ENCODE peak calls at places on chromosomes 6 and 20, in eight cellular contexts. I is stomach, F is psoas muscle, O is Peyer's patch, V is SJCRH30, K is H7, T is tibial artery, E is uterus. W is an unnamed sample. For H3K36me3, the result is how much of the 10 kb centered on the place peaks cover.

GRCh38 chr6:26555505-26556262 is 17.5 kb downstream of the HMGN4 start:
- DNase-seq in I (no peak), T (no peak), O (no peak), E (no peak), K (peak), F (no peak), V (no peak), W (no peak)

GRCh38 chr6:84449220-84449619 is 221.8 kb upstream of the CEP162 start:
- DNase-seq in I (no peak), T (no peak), F (no peak), E (no peak), O (no peak), K (no peak), V (peak), W (no peak)

GRCh38 chr6:128487055-128487454 is 33.3 kb downstream of the PTPRK start:
- DNase-seq in T (no peak), V (no peak), O (no peak), E (no peak), K (no peak), F (no peak), I (no peak), W (no peak)

GRCh38 chr6:129469070-129469662 is 240.8 kb downstream of the ARHGAP18 start:
- DNase-seq in K (no peak), E (no peak), F (no peak), T (no peak), I (no peak), O (no peak), V (no peak), W (no peak)

GRCh38 chr20:38119446-38119845 is 45.6 kb downstream of the TGM2 start:
- DNase-seq in I (peak), T (no peak), K (no peak), F (no peak), V (no peak), E (peak), O (peak), W (no peak)

GRCh38 chr6:56922645-56923044 is 32.3 kb upstream of the BEND6 start:
- DNase-seq in F (no peak), O (no peak), I (no peak), T (no peak), E (no peak), K (no peak), V (no peak), W (no peak)

GRCh38 chr6:36129889-36130671 is at the start of gene MAPK13:
- DNase-seq in K (peak), F (no peak), T (no peak), E (no peak), I (peak), V (no peak), O (peak), W (peak)

GRCh38 chr20:58447733-58448391 is 58.8 kb downstream of the VAPB start:
- DNase-seq in T (no peak), F (no peak), V (peak), O (peak), I (peak), K (peak), E (no peak), W (peak)

GRCh38 chr6:129686941-129687627 is 22.9 kb downstream of the ARHGAP18 start:
- DNase-seq in V (no peak), F (no peak), O (peak), T (no peak), K (no peak), E (no peak), I (no peak), W (peak)

GRCh38 chr6:158290659-158291058 is 21.6 kb upstream of the TULP4 start:
- DNase-seq in F (no peak), K (no peak), E (no peak), V (no peak), T (no peak), I (peak), O (peak), W (peak)

GRCh38 chr6:22926613-22927348 is 357.4 kb downstream of the HDGFL1 start:
- DNase-seq in V (no peak), K (no peak), I (no peak), T (no peak), E (no peak), F (no peak), O (no peak), W (no peak)

GRCh38 chr6:139764498-139764986 is 390.1 kb upstream of the CITED2 start:
- DNase-seq in T (no peak), O (no peak), K (no peak), E (peak), I (no peak), V (peak), F (peak), W (no peak)

GRCh38 chr6:127939442-127940066 is 38.7 kb upstream of the THEMIS start:
- DNase-seq in T (no peak), V (no peak), O (no peak), I (no peak), F (no peak), E (no peak), K (no peak), W (no peak)

GRCh38 chr6:92979281-92979680 is 440.1 kb downstream of the EPHA7 start:
- DNase-seq in F (no peak), E (no peak), V (no peak), O (no peak), T (no peak), I (no peak), K (no peak), W (peak)

GRCh38 chr20:63819224-63819917 is 11.7 kb downstream of the ZBTB46 start:
- DNase-seq in E (peak), O (peak), V (no peak), T (no peak), K (peak), I (no peak), F (no peak), W (peak)

GRCh38 chr20:17227669-17228623 is 1.1 kb downstream of the PCSK2 start:
- DNase-seq in F (no peak), I (no peak), V (no peak), O (no peak), T (no peak), K (peak), E (no peak), W (no peak)

GRCh38 chr6:105900120-105900937 is 185.8 kb upstream of the PRDM1 start:
- DNase-seq in E (no peak), K (no peak), T (no peak), I (no peak), V (no peak), F (no peak), O (no peak), W (no peak)

GRCh38 chr6:149128489-149129145 is 188.9 kb upstream of the TAB2 start:
- DNase-seq in O (no peak), F (no peak), E (no peak), T (no peak), I (no peak), K (no peak), V (no peak), W (peak)

GRCh38 chr6:139753198-139753861 is 378.9 kb upstream of the CITED2 start:
- DNase-seq in O (no peak), E (no peak), F (no peak), I (no peak), K (no peak), T (no peak), V (peak), W (no peak)

GRCh38 chr6:133817460-133818047 is 71.4 kb upstream of the TCF21 start:
- DNase-seq in E (no peak), T (no peak), K (peak), O (peak), I (no peak), F (no peak), V (peak), W (no peak)

GRCh38 chr6:54232703-54233102 is 75.5 kb upstream of the TINAG start:
- DNase-seq in T (no peak), O (no peak), V (no peak), E (no peak), K (no peak), I (no peak), F (no peak), W (no peak)

GRCh38 chr20:11849270-11849920 is 68.3 kb upstream of the BTBD3 start:
- DNase-seq in F (no peak), I (no peak), O (no peak), K (no peak), T (no peak), E (no peak), V (no peak), W (no peak)

GRCh38 chr6:57127763-57128162 is 37.8 kb downstream of the ZNF451 start:
- DNase-seq in I (no peak), O (no peak), K (no peak), E (no peak), V (no peak), F (no peak), T (no peak), W (no peak)

GRCh38 chr20:31515775-31516107 is 1.5 kb downstream of the HM13 start:
- DNase-seq in I (no peak), F (no peak), T (no peak), K (peak), O (no peak), E (no peak), V (no peak), W (no peak)

GRCh38 chr6:41469951-41470340 is 76.2 kb upstream of the FOXP4 start:
- DNase-seq in V (no peak), I (peak), T (no peak), O (no peak), K (peak), E (no peak), F (no peak), W (no peak)

GRCh38 chr6:41467627-41468404 is 78.4 kb upstream of the FOXP4 start:
- DNase-seq in F (no peak), I (no peak), V (no peak), O (no peak), K (no peak), T (no peak), E (no peak), W (no peak)

GRCh38 chr6:41469156-41469950 is 76.8 kb upstream of the FOXP4 start:
- DNase-seq in E (no peak), O (no peak), T (no peak), K (no peak), F (no peak), V (no peak), I (no peak), W (no peak)

GRCh38 chr6:41471064-41471895 is 74.9 kb upstream of the FOXP4 start:
- DNase-seq in K (no peak), O (no peak), E (no peak), F (no peak), I (no peak), V (no peak), T (no peak), W (no peak)

DNA sequence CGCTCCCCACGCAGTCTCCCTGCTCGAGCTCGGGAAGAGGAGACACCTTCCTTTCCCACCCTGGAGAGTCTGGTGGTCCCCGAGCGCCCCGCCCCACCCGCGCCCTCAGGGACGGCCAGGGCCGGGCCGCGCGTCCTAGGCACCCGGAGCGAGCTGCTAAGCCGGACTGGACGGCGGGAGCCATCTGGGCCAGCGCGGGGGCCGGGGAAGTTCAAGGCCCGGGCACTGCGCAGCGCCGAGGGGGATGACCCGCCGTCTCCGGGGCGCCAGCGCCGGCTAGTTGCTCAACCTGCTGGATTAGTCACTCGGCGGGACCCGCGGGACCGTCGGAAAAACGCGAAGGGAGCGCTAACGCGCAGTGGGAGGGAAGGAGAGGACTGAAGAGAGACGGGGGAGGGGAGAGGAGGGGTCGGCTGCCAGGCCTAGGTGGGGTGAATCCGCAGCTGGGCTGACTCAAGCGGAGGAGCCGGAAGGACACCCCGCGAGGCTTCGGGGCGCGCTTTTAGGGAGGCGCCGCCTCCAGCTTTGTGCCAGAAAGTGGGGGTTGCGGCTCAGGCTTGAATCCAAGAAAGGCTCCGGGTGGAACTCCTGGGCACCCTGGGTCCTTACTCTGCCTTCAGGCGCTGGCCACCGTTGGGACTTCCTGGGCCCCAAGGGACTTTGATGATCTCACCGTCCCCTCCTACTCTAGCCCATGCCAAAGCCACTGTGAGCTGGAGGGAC is 75.7 kb upstream of the FOXP4 start:
- DNase-seq in V (no peak), T (peak), F (peak), I (peak), E (peak), K (peak), O (no peak), W (no peak)
- H3K4me3 ChIP-seq in V (no peak), T (peak), F (peak), I (peak), E (no peak), K (peak), O (no peak), W (no peak)

DNA sequence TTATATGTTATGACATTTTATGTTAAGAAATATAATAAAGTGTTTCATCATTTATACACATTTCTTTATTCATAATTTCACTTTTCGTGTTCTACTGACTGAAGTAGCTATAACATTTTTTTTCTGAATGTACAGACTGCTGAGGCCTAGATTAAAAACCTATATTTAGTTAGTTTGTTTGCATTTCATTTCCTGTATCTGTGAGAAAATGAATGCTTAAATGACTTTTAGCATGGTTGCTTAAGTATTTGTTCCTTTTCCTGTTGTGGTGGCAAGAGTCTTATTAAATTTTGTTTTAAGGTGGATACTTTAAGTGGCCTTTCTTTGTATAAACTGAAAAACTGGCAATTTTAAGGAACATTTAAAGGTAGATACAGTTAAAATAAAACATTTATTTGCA is 779.7 kb upstream of the MAN1A1 start:
- DNase-seq in V (no peak), T (no peak), E (no peak), F (no peak), K (no peak), O (no peak), I (no peak), W (no peak)
- H3K36me3 ChIP-seq in V (under half), T (under half), E (under half), F (under half), K (under half), O (under half), I (under half), W (under half)

GRCh38 chr6:4345543-4345942 is 210.2 kb upstream of the ECI2 start:
- DNase-seq in O (no peak), T (no peak), V (no peak), I (no peak), K (no peak), E (no peak), F (no peak), W (no peak)
- H3K4me3 ChIP-seq in O (no peak), T (no peak), V (no peak), I (no peak), K (no peak), E (no peak), F (no peak), W (no peak)

DNA sequence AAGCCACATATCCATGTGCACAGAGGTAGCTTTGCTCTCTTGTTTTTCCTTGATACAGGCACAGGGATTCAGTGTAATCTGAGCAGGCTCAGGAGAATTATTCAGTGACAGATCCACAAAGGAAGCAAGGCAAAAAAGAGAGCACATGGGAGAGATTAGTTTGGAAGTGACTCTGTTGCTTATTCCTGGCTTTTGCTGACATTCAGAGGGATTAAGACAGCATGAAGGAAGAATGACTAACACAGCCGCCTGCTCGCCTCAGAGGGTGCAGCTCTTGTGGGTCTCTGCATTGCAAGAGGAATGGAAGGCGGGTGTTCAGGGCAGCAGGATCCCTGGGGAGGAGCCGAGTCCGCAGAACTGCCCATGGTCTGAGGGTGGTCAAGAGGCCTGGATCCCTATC is 203.4 kb upstream of the KCNQ5 start:
- DNase-seq in I (no peak), V (peak), O (no peak), T (no peak), F (no peak), E (no peak), K (no peak), W (no peak)
- H3K36me3 ChIP-seq in I (under half), V (under half), O (under half), T (under half), F (under half), E (under half), K (under half), W (under half)

GRCh38 chr6:14060971-14061370 is 56.6 kb upstream of the CD83 start:
- DNase-seq in O (no peak), E (no peak), K (no peak), F (no peak), T (no peak), V (no peak), I (no peak), W (no peak)

GRCh38 chr6:14059791-14060436 is 57.7 kb upstream of the CD83 start:
- DNase-seq in F (peak), V (no peak), I (peak), K (no peak), O (peak), T (no peak), E (no peak), W (peak)

GRCh38 chr6:14061644-14062043 is 55.9 kb upstream of the CD83 start:
- DNase-seq in F (no peak), E (no peak), I (no peak), V (no peak), K (no peak), O (no peak), T (no peak), W (no peak)

GRCh38 chr6:14065350-14065749 is 52.2 kb upstream of the CD83 start:
- DNase-seq in K (no peak), F (no peak), E (no peak), I (no peak), T (no peak), O (no peak), V (no peak), W (no peak)

GRCh38 chr6:14062345-14063029 is 55.1 kb upstream of the CD83 start:
- DNase-seq in K (no peak), I (no peak), O (no peak), E (no peak), V (no peak), F (no peak), T (no peak), W (no peak)
- H3K4me3 ChIP-seq in K (no peak), I (no peak), O (no peak), E (no peak), V (no peak), F (no peak), T (no peak), W (no peak)

GRCh38 chr6:157151989-157152388 is 171.3 kb downstream of the TMEM242 start:
- DNase-seq in T (no peak), O (no peak), I (no peak), K (no peak), F (no peak), V (peak), E (no peak), W (no peak)

GRCh38 chr6:157151029-157151428 is 172.3 kb downstream of the TMEM242 start:
- DNase-seq in O (no peak), I (no peak), K (no peak), E (no peak), T (no peak), F (no peak), V (no peak), W (no peak)

GRCh38 chr6:157155838-157156237 is 167.5 kb downstream of the TMEM242 start:
- DNase-seq in I (no peak), K (no peak), V (no peak), T (no peak), E (no peak), F (no peak), O (no peak), W (no peak)

GRCh38 chr6:157150076-157150475 is 173.2 kb downstream of the TMEM242 start:
- DNase-seq in F (no peak), K (no peak), E (no peak), V (no peak), T (no peak), O (no peak), I (no peak), W (no peak)

GRCh38 chr6:157152544-157152943 is 170.8 kb downstream of the TMEM242 start:
- DNase-seq in E (no peak), O (no peak), T (no peak), I (no peak), K (no peak), F (no peak), V (no peak), W (no peak)
- H3K36me3 ChIP-seq in E (under half), O (under half), T (under half), I (under half), K (under half), F (under half), V (under half), W (under half)

GRCh38 chr20:36482044-36482473 is 59.3 kb upstream of the MYL9 start:
- DNase-seq in T (peak), E (no peak), O (no peak), F (peak), K (no peak), I (peak), V (no peak), W (no peak)
- H3K4me3 ChIP-seq in T (no peak), E (no peak), O (no peak), F (peak), K (no peak), I (no peak), V (no peak), W (no peak)

GRCh38 chr6:20424679-20425078 is 23.0 kb downstream of the E2F3 start:
- DNase-seq in V (no peak), E (no peak), T (no peak), K (no peak), I (no peak), F (no peak), O (no peak), W (peak)
- H3K36me3 ChIP-seq in V (under half), E (under half), T (under half), K (under half), I (under half), F (under half), O (under half), W (under half)

GRCh38 chr6:6725120-6725833 is 136.8 kb downstream of the LY86 start:
- DNase-seq in F (no peak), I (no peak), K (peak), O (no peak), V (no peak), T (no peak), E (no peak), W (peak)
- H3K4me3 ChIP-seq in F (peak), I (peak), K (peak), O (peak), V (no peak), T (peak), E (peak), W (peak)

GRCh38 chr6:167898673-167899311 is 72.1 kb downstream of the AFDN start:
- DNase-seq in T (no peak), V (no peak), I (no peak), F (no peak), O (no peak), K (no peak), E (no peak), W (peak)
- H3K36me3 ChIP-seq in T (under half), V (under half), I (under half), F (under half), O (under half), K (under half), E (under half), W (under half)

W was measured in small intestine.